ENCODE peak calls at places on chromosomes 12 and 14, in five cellular contexts. G is K562, I is kidney, Q is IMR-90, F is DND-41. J is an unnamed sample. For H3K4me1, the result is how much of the 10 kb centered on the place peaks cover.

GRCh38 chr12:122858591-122859302 is 23.5 kb downstream of the HIP1R start:
- DNase-seq in G (no peak), F (no peak), Q (no peak), I (peak), J (no peak)

GRCh38 chr14:58637391-58638230 is at the start of gene DACT1:
- DNase-seq in G (peak), Q (peak), I (peak), F (no peak), J (peak)

GRCh38 chr14:101917413-101918124 is 46.8 kb upstream of the DYNC1H1 start:
- DNase-seq in G (no peak), I (no peak), F (no peak), Q (no peak), J (no peak)

GRCh38 chr12:71018682-71019081 is 98.1 kb upstream of the PTPRR start:
- DNase-seq in F (no peak), I (no peak), G (no peak), Q (no peak), J (no peak)

GRCh38 chr14:103909531-103910261 is 18.6 kb upstream of the TDRD9 start:
- DNase-seq in Q (no peak), I (peak), F (no peak), G (no peak), J (no peak)

GRCh38 chr12:66623455-66623854 is 55.4 kb downstream of the GRIP1 start:
- DNase-seq in F (no peak), Q (no peak), I (no peak), G (no peak), J (no peak)

GRCh38 chr12:68428724-68429580 is 96.8 kb upstream of the MDM1 start:
- DNase-seq in F (no peak), I (no peak), G (no peak), Q (peak), J (no peak)

GRCh38 chr14:100199240-100199860 is 39.6 kb upstream of the YY1 start:
- DNase-seq in Q (no peak), I (no peak), F (no peak), G (no peak), J (no peak)

GRCh38 chr12:116266631-116267349 is 10.7 kb downstream of the MED13L start:
- DNase-seq in F (no peak), Q (peak), I (no peak), G (no peak), J (no peak)

GRCh38 chr14:99562848-99563748 is 40.9 kb downstream of the CCDC85C start:
- DNase-seq in F (no peak), I (peak), G (peak), Q (peak), J (no peak)

GRCh38 chr14:39673141-39674133 is 241.2 kb upstream of the FBXO33 start:
- DNase-seq in G (no peak), I (no peak), Q (no peak), F (no peak), J (no peak)

GRCh38 chr12:1660304-1661187 is 30.3 kb upstream of the ADIPOR2 start:
- DNase-seq in Q (no peak), I (peak), G (no peak), F (no peak), J (peak)

GRCh38 chr12:79373896-79374499 is 316.8 kb downstream of the PAWR start:
- DNase-seq in G (peak), F (peak), Q (peak), I (no peak), J (no peak)

GRCh38 chr12:50764116-50764860 is 387 bp downstream of the ATF1 start:
- DNase-seq in I (peak), Q (peak), G (peak), F (peak), J (peak)

GRCh38 chr14:101823511-101824120 is 62.1 kb downstream of the PPP2R5C start:
- DNase-seq in Q (no peak), F (no peak), G (no peak), I (no peak), J (peak)

GRCh38 chr12:118061011-118061875 is at the start of gene WSB2:
- DNase-seq in I (peak), Q (peak), G (peak), F (peak), J (peak)

GRCh38 chr12:45051490-45052105 is 699 bp upstream of the DBX2 start:
- DNase-seq in Q (no peak), F (no peak), I (peak), G (no peak), J (no peak)

GRCh38 chr12:26054383-26054782 is 70.5 kb downstream of the BHLHE41 start:
- DNase-seq in G (no peak), I (no peak), Q (no peak), F (no peak), J (no peak)

GRCh38 chr12:76220980-76221379 is 127.2 kb downstream of the BBS10 start:
- DNase-seq in G (no peak), Q (no peak), F (no peak), I (no peak), J (no peak)

DNA sequence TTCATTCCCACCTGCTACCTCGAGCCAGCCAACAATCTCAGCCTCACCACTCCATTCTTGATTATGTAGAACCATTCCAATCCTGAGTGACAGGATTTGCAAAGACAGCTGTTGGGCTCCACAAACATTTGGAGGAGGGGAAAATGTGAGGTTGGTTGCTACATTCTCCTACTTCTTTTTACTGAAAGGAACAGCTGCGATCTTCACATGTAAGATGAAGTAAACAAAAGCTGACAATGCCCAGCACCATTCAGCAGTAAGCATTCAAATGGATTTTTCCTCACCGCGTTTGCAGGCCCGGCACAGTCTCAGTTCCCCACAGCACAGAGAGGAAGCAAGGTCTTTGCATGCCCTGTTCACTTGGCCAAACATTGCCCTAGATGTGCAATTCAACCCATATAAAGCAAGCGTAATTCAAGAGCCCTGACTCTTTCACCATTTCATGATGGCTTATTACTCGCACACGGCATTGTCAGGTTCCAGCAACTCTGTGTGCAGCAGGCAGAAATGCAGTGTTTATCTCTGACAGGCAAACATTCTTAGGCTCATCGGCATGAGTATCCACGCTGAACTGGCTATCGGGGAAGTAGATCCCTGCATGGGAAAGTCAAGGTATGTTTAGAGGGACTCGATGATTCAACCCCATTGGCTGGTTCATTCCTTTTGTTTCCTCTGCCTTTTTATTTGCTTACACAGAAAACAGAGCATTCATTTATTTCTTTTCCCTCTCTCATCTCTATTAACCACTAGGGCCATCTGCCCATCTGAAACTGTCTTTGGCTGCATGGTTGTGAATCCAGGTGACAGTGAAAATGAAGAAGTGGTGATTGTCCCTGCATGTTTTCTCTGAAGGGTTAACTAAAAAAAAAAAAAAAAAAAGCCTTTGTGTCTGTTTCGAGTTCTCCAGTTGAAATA is 236.1 kb upstream of the PLEKHG7 start:
- DNase-seq in I (no peak), G (no peak), Q (peak), F (no peak), J (no peak)
- H3K4me3 ChIP-seq in I (no peak), G (no peak), Q (no peak), F (no peak), J (no peak)

DNA sequence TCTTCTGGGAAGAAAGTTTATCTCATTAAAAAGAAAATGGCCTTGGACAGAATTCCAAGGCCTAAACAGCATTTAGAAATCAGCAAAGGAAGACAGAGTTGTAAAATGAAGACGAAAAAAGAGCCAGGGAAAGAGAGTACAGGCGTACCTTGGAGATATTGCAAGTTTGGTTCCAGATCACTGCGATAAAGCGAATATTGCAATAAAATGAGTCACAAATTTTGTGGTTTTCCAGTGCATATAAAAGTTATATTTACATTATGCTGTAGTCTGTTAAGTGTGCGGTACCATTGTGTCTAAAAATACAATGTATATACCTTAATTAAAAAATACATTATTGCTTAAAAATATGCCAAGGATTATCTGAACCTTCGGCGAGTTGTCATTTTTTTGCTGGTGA is 9.0 kb downstream of the PCNX1 start:
- DNase-seq in I (no peak), Q (no peak), F (no peak), G (no peak), J (no peak)
- H3K4me1 ChIP-seq in I (under half), Q (under half), F (under half), G (under half), J (half or more)

GRCh38 chr12:100574262-100575074 is 984 bp downstream of the GAS2L3 start:
- DNase-seq in F (no peak), G (no peak), Q (no peak), I (no peak), J (no peak)
- H3K4me3 ChIP-seq in F (no peak), G (peak), Q (peak), I (peak), J (peak)

DNA sequence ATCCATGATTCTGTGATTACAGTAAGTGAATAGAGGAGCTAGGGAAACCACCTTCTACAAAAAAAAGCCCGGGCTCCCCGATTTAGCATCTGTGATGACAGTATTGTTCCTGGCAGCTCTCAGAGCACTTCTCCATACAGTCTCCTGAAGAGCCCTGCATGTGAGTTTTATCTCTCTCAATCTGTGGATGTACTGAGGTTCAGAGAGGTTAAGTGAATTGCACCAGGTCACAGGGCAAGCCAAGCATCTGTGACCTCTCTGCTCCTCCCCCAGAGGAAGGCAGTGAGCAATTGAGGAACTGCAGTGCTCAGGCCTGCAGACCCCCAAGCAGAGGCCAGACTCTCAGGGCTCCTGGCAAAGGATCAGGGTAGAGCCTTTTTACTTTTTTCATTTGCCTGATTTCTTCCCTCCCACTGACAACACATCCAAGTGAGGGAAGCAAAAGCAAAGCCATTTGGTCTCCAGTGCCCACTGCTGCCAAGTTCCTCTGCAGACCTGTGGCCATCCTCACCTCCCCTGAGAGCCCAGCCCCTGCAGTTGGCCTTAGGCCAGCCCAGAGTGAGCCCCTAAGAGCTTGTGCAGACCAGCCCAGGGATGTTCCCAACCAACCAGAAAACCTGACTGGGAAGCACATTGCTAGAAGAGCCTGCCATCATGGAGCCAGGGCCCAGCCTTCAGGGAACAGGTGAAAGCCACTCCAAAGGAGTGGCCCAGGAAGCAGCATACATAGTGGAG is 47.6 kb upstream of the PNMA1 start:
- DNase-seq in I (peak), Q (no peak), G (no peak), F (no peak), J (no peak)
- H3K4me1 ChIP-seq in I (half or more), Q (under half), G (half or more), F (under half), J (half or more)

GRCh38 chr12:91918431-91918830 is 227.2 kb downstream of the BTG1 start:
- DNase-seq in Q (no peak), I (no peak), F (no peak), G (no peak), J (no peak)
- H3K4me3 ChIP-seq in Q (no peak), I (no peak), F (no peak), G (no peak), J (no peak)

GRCh38 chr12:72499244-72499643 is 227.1 kb downstream of the TRHDE start:
- DNase-seq in I (no peak), G (no peak), Q (peak), F (no peak), J (no peak)
- H3K4me1 ChIP-seq in I (under half), G (under half), Q (under half), F (under half), J (under half)

GRCh38 chr12:102958830-102959176 is 1.3 kb downstream of the ASCL1 start:
- DNase-seq in Q (no peak), I (no peak), G (no peak), F (no peak), J (no peak)
- H3K4me3 ChIP-seq in Q (no peak), I (no peak), G (no peak), F (no peak), J (no peak)

DNA sequence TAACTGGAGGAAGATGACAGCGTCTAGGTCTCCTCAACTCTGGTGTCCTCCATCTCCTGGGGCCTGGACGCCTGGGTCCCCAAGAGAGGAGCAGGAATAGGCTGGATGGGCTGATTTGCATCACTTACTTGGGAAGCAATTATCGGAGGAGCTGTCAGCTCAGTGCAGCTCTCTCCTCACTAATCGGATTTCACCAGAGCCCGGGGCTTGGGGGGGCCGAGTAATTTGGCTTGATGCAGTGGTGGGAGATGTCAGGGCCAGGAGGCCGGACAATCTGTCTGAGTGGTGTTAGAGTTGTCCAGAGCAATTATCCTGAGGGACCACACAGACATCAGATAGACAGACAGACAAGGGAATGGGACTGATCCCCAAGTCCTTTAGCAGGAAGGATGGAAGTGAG is 4.7 kb upstream of the SMUG1 start:
- DNase-seq in G (no peak), I (no peak), Q (no peak), F (no peak), J (no peak)
- H3K4me1 ChIP-seq in G (under half), I (under half), Q (under half), F (under half), J (under half)

GRCh38 chr12:111089616-111090015 is 169.2 kb upstream of the MYL2 start:
- DNase-seq in G (no peak), I (no peak), F (no peak), Q (no peak), J (no peak)

GRCh38 chr12:111099186-111099585 is 178.8 kb upstream of the MYL2 start:
- DNase-seq in I (no peak), F (no peak), G (no peak), Q (no peak), J (no peak)

GRCh38 chr12:111093428-111094142 is 173.2 kb upstream of the MYL2 start:
- DNase-seq in F (peak), I (no peak), G (no peak), Q (no peak), J (peak)

GRCh38 chr12:111091036-111091435 is 170.7 kb upstream of the MYL2 start:
- DNase-seq in Q (no peak), F (no peak), I (no peak), G (no peak), J (no peak)

GRCh38 chr12:111094157-111094772 is 173.9 kb upstream of the MYL2 start:
- DNase-seq in I (no peak), Q (no peak), G (no peak), F (no peak), J (no peak)
- H3K4me3 ChIP-seq in I (no peak), Q (no peak), G (no peak), F (no peak), J (no peak)